ENCODE peak calls at places on chromosomes 12 and 14, in nine cellular contexts. E is stromal cell of bone marrow; L is left ventricle myocardium superior; B is AG04449; S is effector memory CD4-positive, alpha-beta T cell; F is AG09309; J is NCI-H774; A is AG10803; R is activated CD4-positive, alpha-beta T cell treated with anti-CD3 and anti-CD28 coated beads, Interleukin-2, amount 50 U/mL, for 1 hour. G is an unnamed sample.

GRCh38 chr14:67820428-67820881 is 876 bp downstream of the RAD51B start:
- DNase-seq in L (no peak), F (no peak), B (no peak), S (no peak), E (no peak), A (peak), J (no peak), R (no peak), G (no peak)

GRCh38 chr12:25361511-25361910 is 110.8 kb upstream of the KRAS start:
- DNase-seq in R (no peak), E (no peak), S (no peak), F (no peak), B (no peak), A (no peak), L (no peak), J (no peak), G (no peak)

GRCh38 chr12:61220337-61220736 is 1039.9 kb upstream of the USP15 start:
- DNase-seq in L (no peak), B (no peak), J (no peak), F (no peak), R (no peak), S (no peak), A (no peak), E (no peak), G (no peak)

GRCh38 chr12:122080149-122081107 is 1.9 kb downstream of the MLXIP start:
- DNase-seq in E (peak), A (peak), J (peak), B (no peak), S (no peak), F (peak), L (peak), R (no peak), G (no peak)

GRCh38 chr14:77111021-77111420 is 13.0 kb downstream of the CIPC start:
- DNase-seq in F (no peak), S (no peak), E (no peak), J (no peak), R (no peak), L (no peak), B (no peak), A (no peak), G (no peak)

GRCh38 chr12:88552672-88553079 is 27.6 kb downstream of the KITLG start:
- DNase-seq in F (peak), J (no peak), L (no peak), A (peak), E (no peak), B (peak), S (no peak), R (no peak), G (no peak)

GRCh38 chr14:55781046-55781445 is 201.0 kb downstream of the KTN1 start:
- DNase-seq in E (no peak), B (no peak), S (no peak), L (no peak), R (no peak), A (no peak), J (no peak), F (no peak), G (no peak)

GRCh38 chr14:94097091-94097490 is 13.4 kb upstream of the IFI27 start:
- DNase-seq in B (no peak), J (no peak), A (no peak), S (no peak), R (no peak), E (no peak), F (no peak), L (no peak), G (no peak)

GRCh38 chr14:51304956-51305355 is 64.9 kb downstream of the TMX1 start:
- DNase-seq in F (peak), B (peak), A (peak), R (no peak), E (peak), S (no peak), J (no peak), L (no peak), G (no peak)

GRCh38 chr14:24692382-24693352 is 58.7 kb upstream of the GZMB start:
- DNase-seq in E (no peak), J (no peak), F (no peak), L (no peak), R (no peak), A (no peak), S (peak), B (no peak), G (peak)

GRCh38 chr12:61536117-61536516 is 724.1 kb upstream of the USP15 start:
- DNase-seq in L (no peak), J (no peak), E (no peak), F (no peak), B (no peak), R (no peak), A (no peak), S (no peak), G (no peak)

GRCh38 chr12:50986961-50987737 is 34.8 kb downstream of the HIGD1C start:
- DNase-seq in A (peak), L (no peak), S (no peak), F (no peak), J (no peak), E (peak), B (no peak), R (peak), G (no peak)